ENCODE peak calls at places on chromosomes 12 and 14, in four cellular contexts. V is HepG2, W is GM12878, M is K562. B is an unnamed sample.

GRCh38 chr14:100187247-100187833 is 27.9 kb upstream of the DEGS2 start:
- DNase-seq in M (no peak), V (no peak), W (no peak), B (no peak)

GRCh38 chr14:61472025-61472672 is 150.8 kb downstream of the PRKCH start:
- DNase-seq in W (no peak), V (peak; percentile 90), M (no peak), B (no peak)

GRCh38 chr14:77936138-77936639 is 136.3 kb downstream of the ADCK1 start:
- DNase-seq in V (peak; percentile 66), W (no peak), M (no peak), B (no peak)

GRCh38 chr12:132235116-132235820 is 91.0 kb downstream of the NOC4L start:
- DNase-seq in V (no peak), M (no peak), W (no peak), B (no peak)

GRCh38 chr14:29518335-29518734 is 409.3 kb downstream of the PRKD1 start:
- DNase-seq in W (no peak), M (no peak), V (no peak), B (no peak)

GRCh38 chr12:77741974-77742517 is 88.6 kb upstream of the NAV3 start:
- DNase-seq in M (no peak), V (peak; percentile 1), W (no peak), B (no peak)

GRCh38 chr14:24051162-24051788 is 534 bp upstream of the CARMIL3 start:
- DNase-seq in W (no peak), M (no peak), V (no peak), B (no peak)

GRCh38 chr14:28820677-28821076 is 54.1 kb downstream of the FOXG1 start:
- DNase-seq in M (no peak), V (no peak), W (no peak), B (no peak)

GRCh38 chr14:64693766-64694165 is 10.5 kb upstream of the PLEKHG3 start:
- DNase-seq in V (no peak), W (no peak), M (no peak), B (no peak)

GRCh38 chr14:101507306-101508150 is 53.8 kb upstream of the DIO3 start:
- DNase-seq in V (no peak), M (no peak), W (no peak), B (no peak)

GRCh38 chr12:91914701-91915100 is 230.9 kb downstream of the BTG1 start:
- DNase-seq in W (no peak), M (no peak), V (no peak), B (no peak)

GRCh38 chr14:76710093-76711010 is 50.9 kb upstream of the VASH1 start:
- DNase-seq in M (peak; percentile 40), W (no peak), V (peak; percentile 28), B (peak; percentile 61)

GRCh38 chr12:69712826-69713225 is 13.7 kb upstream of the BEST3 start:
- DNase-seq in V (no peak), W (no peak), M (no peak), B (no peak)

GRCh38 chr12:42180990-42181611 is 36.4 kb upstream of the GXYLT1 start:
- DNase-seq in M (no peak), V (peak; percentile 50), W (no peak), B (no peak)

GRCh38 chr12:123133701-123134100 is 17.2 kb downstream of the PITPNM2 start:
- DNase-seq in W (no peak), V (no peak), M (no peak), B (no peak)

GRCh38 chr14:99518441-99519346 is 37.5 kb downstream of the CCNK start:
- DNase-seq in M (peak; percentile 72), V (peak; percentile 40), W (no peak), B (peak; percentile 80)

GRCh38 chr12:94603434-94604068 is 46.8 kb downstream of the TMCC3 start:
- DNase-seq in W (no peak), M (peak; percentile 51), V (peak; percentile 5), B (no peak)

GRCh38 chr12:10135126-10135525 is 5.1 kb upstream of the CLEC7A start:
- DNase-seq in V (no peak), W (no peak), M (no peak), B (no peak)

GRCh38 chr12:12582193-12582881 is 19.7 kb upstream of the DUSP16 start:
- DNase-seq in M (no peak), V (no peak), W (peak; percentile 59), B (no peak)

GRCh38 chr12:22275847-22276246 is 58.7 kb downstream of the ST8SIA1 start:
- DNase-seq in V (no peak), M (no peak), W (no peak), B (no peak)

GRCh38 chr12:56434828-56435227 is 14.4 kb downstream of the TIMELESS start:
- DNase-seq in W (no peak), V (no peak), M (no peak), B (no peak)

GRCh38 chr12:74235342-74235741 is 302.3 kb upstream of the ATXN7L3B start:
- DNase-seq in V (no peak), M (no peak), W (no peak), B (no peak)

GRCh38 chr14:65074449-65075155 is 27.7 kb downstream of the MAX start:
- DNase-seq in M (no peak), W (no peak), V (no peak), B (no peak)

GRCh38 chr12:11822071-11822818 is 172.8 kb downstream of the ETV6 start:
- DNase-seq in M (no peak), V (no peak), W (peak; percentile 74), B (no peak)

GRCh38 chr12:104790296-104791125 is 167.6 kb downstream of the SLC41A2 start:
- DNase-seq in V (peak; percentile 5), M (peak; percentile 46), W (peak; percentile 13), B (peak; percentile 74)

GRCh38 chr12:52238206-52238840 is 5.3 kb downstream of the KRT7 start:
- DNase-seq in M (no peak), V (no peak), W (no peak), B (no peak)

GRCh38 chr12:14892726-14893442 is 7.2 kb upstream of the MGP start:
- DNase-seq in W (no peak), M (no peak), V (peak; percentile 5), B (no peak)

GRCh38 chr12:49874142-49874897 is 29.4 kb downstream of the FAIM2 start:
- DNase-seq in M (no peak), W (no peak), V (no peak), B (no peak)

GRCh38 chr14:32307881-32308582 is 21.1 kb upstream of the AKAP6 start:
- DNase-seq in V (peak; percentile 77), W (no peak), M (no peak), B (peak; percentile 15)

GRCh38 chr12:30286345-30286926 is 409.2 kb downstream of the IPO8 start:
- DNase-seq in V (peak; percentile 6), W (no peak), M (no peak), B (no peak)

GRCh38 chr14:96949594-96949993 is 152.4 kb downstream of the VRK1 start:
- DNase-seq in M (no peak), V (no peak), W (no peak), B (no peak)

GRCh38 chr14:80629606-80630005 is 311.9 kb downstream of the CEP128 start:
- DNase-seq in W (no peak), M (no peak), V (no peak), B (no peak)

GRCh38 chr14:89903340-89903965 is 51.1 kb downstream of the EFCAB11 start:
- DNase-seq in W (no peak), V (no peak), M (no peak), B (no peak)

GRCh38 chr14:100535287-100536131 is 51.7 kb downstream of the BEGAIN start:
- DNase-seq in M (no peak), W (no peak), V (no peak), B (no peak)

GRCh38 chr14:106459971-106460730 is 933.8 kb downstream of the TMEM121 start:
- DNase-seq in M (peak; percentile 12), V (no peak), W (no peak), B (peak; percentile 46)

GRCh38 chr14:93490001-93490400 is 59.3 kb downstream of the UNC79 start:
- DNase-seq in V (no peak), M (no peak), W (no peak), B (no peak)

GRCh38 chr14:50601405-50601804 is 41.5 kb downstream of the ATL1 start:
- DNase-seq in M (no peak), V (no peak), W (no peak), B (no peak)

GRCh38 chr14:50599700-50600444 is 39.9 kb downstream of the ATL1 start:
- DNase-seq in W (no peak), V (peak; percentile 36), M (no peak), B (peak; percentile 32)

GRCh38 chr14:50598765-50599164 is 38.8 kb downstream of the ATL1 start:
- DNase-seq in M (no peak), V (no peak), W (no peak), B (no peak)

GRCh38 chr14:50602035-50602434 is 42.1 kb downstream of the ATL1 start:
- DNase-seq in M (no peak), W (no peak), V (no peak), B (no peak)

GRCh38 chr14:50600849-50601248 is 40.9 kb downstream of the ATL1 start:
- DNase-seq in W (no peak), M (no peak), V (peak; percentile 11), B (no peak)
- TF ChIP-seq TARDBP in W (no peak), M (no peak), V (no peak), B (no peak)

DNA sequence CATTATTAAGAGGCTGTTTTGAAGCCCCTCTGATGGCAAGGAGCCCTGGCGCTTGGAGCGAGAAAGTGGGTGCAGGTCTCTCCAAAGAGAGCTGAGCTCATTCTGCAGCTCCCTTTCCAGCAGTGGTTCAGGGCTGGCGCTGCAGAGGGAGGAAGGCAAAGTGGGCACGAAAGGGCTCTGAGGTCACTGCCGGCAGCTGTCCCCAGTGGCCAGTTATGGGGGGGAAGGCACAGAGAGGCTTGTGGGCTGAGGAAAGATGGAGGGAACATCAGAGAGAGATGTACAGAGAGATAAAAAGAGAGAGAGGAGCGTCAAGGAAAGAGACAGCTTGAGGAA is 75.2 kb upstream of the TBX5 start:
- DNase-seq in M (no peak), V (no peak), W (no peak), B (no peak)
- TF ChIP-seq TARDBP in M (no peak), V (no peak), W (no peak), B (no peak)

DNA sequence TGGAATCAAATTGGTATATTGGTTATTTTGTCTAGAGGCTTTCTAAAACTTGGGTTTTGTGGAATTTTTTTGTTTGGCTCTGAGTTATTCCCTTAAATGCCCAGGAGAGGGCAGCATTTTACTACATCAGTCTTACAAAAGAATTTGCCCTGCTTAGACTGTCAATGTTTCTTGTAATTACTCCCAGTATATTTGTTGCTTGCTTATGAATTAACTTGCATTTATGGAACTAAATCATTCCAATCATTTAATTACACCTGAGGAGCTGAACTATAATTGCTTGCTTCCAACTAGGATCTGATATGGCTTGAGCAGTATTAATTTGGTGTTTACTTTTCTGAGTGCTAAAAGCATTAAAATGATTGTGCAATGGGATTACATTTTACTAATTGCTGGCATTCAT is 48.7 kb downstream of the MIPOL1 start:
- DNase-seq in W (no peak), V (peak; percentile 86), M (peak; percentile 21), B (peak; percentile 27)
- TF ChIP-seq TARDBP in W (no peak), V (peak; percentile 27), M (no peak), B (no peak)

DNA sequence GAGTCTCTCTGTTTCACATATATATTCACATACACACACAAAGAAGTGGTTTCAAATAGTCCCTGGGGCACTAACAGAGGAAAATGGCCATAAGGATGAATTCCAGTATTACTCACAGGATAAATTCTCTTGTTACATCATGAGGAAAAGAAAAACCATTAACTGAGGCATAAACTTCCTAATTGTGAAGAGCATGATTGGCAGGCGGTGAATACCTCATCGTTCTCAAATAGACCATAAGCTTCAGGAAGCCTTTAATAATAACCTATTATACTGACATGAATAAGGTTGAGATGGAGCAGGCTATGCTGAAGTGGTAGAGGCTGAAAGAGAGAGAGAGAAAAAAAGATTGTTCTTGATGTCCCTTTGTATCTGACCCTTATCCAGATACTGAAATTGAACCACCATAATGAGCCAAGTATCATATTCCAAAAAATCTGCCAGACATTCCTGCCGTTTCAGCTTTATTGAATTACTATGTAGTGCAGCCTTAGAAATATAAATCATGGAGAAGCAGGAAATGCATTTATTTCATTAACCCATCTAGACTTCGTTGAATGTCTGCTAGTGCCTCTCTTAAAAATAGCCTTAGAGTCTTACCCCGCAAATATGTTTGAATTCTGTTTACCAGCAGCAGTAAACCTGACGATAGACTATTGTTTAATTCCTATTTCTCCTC is 86.8 kb downstream of the NUAK1 start:
- DNase-seq in V (no peak), W (no peak), M (no peak), B (no peak)
- TF ChIP-seq TARDBP in V (no peak), W (no peak), M (no peak), B (no peak)

B was measured in HEK293T.